ENCODE peak calls at places on chromosomes 16 and 17, in four cellular contexts. One of them, this sample, is unnamed.

GRCh38 chr17:409308-409847 is 56.8 kb upstream of the RPH3AL start:
- DNase-seq in right lobe of liver: peak
- DNase-seq in brain microvascular endothelial cell: no peak
- DNase-seq in cardiac muscle cell: no peak
- DNase-seq in this sample: no peak

GRCh38 chr16:35602116-35602515 is 2142.7 kb downstream of the TP53TG3F start:
- DNase-seq in right lobe of liver: no peak
- DNase-seq in brain microvascular endothelial cell: no peak
- DNase-seq in cardiac muscle cell: no peak
- DNase-seq in this sample: no peak

GRCh38 chr16:72481419-72481818 is 309.5 kb upstream of the PMFBP1 start:
- DNase-seq in right lobe of liver: no peak
- DNase-seq in brain microvascular endothelial cell: peak
- DNase-seq in cardiac muscle cell: peak
- DNase-seq in this sample: no peak

GRCh38 chr17:66655861-66656260 is 179.1 kb upstream of the CACNG5 start:
- DNase-seq in right lobe of liver: no peak
- DNase-seq in brain microvascular endothelial cell: peak
- DNase-seq in cardiac muscle cell: peak
- DNase-seq in this sample: peak

GRCh38 chr16:13168091-13168572 is 266.7 kb downstream of the SHISA9 start:
- DNase-seq in right lobe of liver: no peak
- DNase-seq in brain microvascular endothelial cell: no peak
- DNase-seq in cardiac muscle cell: no peak
- DNase-seq in this sample: no peak

GRCh38 chr16:23148166-23148512 is 1.1 kb downstream of the USP31 start:
- DNase-seq in right lobe of liver: no peak
- DNase-seq in brain microvascular endothelial cell: no peak
- DNase-seq in cardiac muscle cell: no peak
- DNase-seq in this sample: no peak

GRCh38 chr16:117381-118365 is 20.8 kb downstream of the NPRL3 start:
- DNase-seq in right lobe of liver: no peak
- DNase-seq in brain microvascular endothelial cell: no peak
- DNase-seq in cardiac muscle cell: peak
- DNase-seq in this sample: peak

GRCh38 chr16:85329059-85329812 is 217.0 kb upstream of the CIBAR2 start:
- DNase-seq in right lobe of liver: no peak
- DNase-seq in brain microvascular endothelial cell: peak
- DNase-seq in cardiac muscle cell: peak
- DNase-seq in this sample: peak

GRCh38 chr16:26688699-26689098 is 378.0 kb upstream of the C16orf82 start:
- DNase-seq in right lobe of liver: no peak
- DNase-seq in brain microvascular endothelial cell: no peak
- DNase-seq in cardiac muscle cell: no peak
- DNase-seq in this sample: no peak

GRCh38 chr17:17154981-17155380 is 51.2 kb downstream of the PLD6 start:
- DNase-seq in right lobe of liver: no peak
- DNase-seq in brain microvascular endothelial cell: no peak
- DNase-seq in cardiac muscle cell: no peak
- DNase-seq in this sample: no peak

GRCh38 chr17:49585422-49586027 is 9.9 kb downstream of the NXPH3 start:
- DNase-seq in right lobe of liver: no peak
- DNase-seq in brain microvascular endothelial cell: no peak
- DNase-seq in cardiac muscle cell: no peak
- DNase-seq in this sample: peak

GRCh38 chr16:8962393-8963009 is 1.2 kb downstream of the USP7 start:
- DNase-seq in right lobe of liver: peak
- DNase-seq in brain microvascular endothelial cell: no peak
- DNase-seq in cardiac muscle cell: no peak
- DNase-seq in this sample: peak

GRCh38 chr17:59401274-59401673 is 69.8 kb downstream of the YPEL2 start:
- DNase-seq in right lobe of liver: no peak
- DNase-seq in brain microvascular endothelial cell: no peak
- DNase-seq in cardiac muscle cell: no peak
- DNase-seq in this sample: no peak

GRCh38 chr17:35875439-35876139 is 4.6 kb downstream of the CCL5 start:
- DNase-seq in right lobe of liver: no peak
- DNase-seq in brain microvascular endothelial cell: no peak
- DNase-seq in cardiac muscle cell: no peak
- DNase-seq in this sample: no peak

GRCh38 chr17:62750502-62751349 is 57.4 kb downstream of the MARCHF10 start:
- DNase-seq in right lobe of liver: no peak
- DNase-seq in brain microvascular endothelial cell: no peak
- DNase-seq in cardiac muscle cell: no peak
- DNase-seq in this sample: peak

GRCh38 chr16:660459-661183 is 7.3 kb upstream of the RHOT2 start:
- DNase-seq in right lobe of liver: peak
- DNase-seq in brain microvascular endothelial cell: peak
- DNase-seq in cardiac muscle cell: peak
- DNase-seq in this sample: peak

GRCh38 chr17:38980455-38981217 is 13.4 kb upstream of the FBXO47 start:
- DNase-seq in right lobe of liver: no peak
- DNase-seq in brain microvascular endothelial cell: no peak
- DNase-seq in cardiac muscle cell: peak
- DNase-seq in this sample: no peak

GRCh38 chr17:6894206-6894528 is 62.6 kb upstream of the TEKT1 start:
- DNase-seq in right lobe of liver: no peak
- DNase-seq in brain microvascular endothelial cell: no peak
- DNase-seq in cardiac muscle cell: peak
- DNase-seq in this sample: peak

GRCh38 chr17:82019905-82020873 is 2.5 kb downstream of the CENPX start:
- DNase-seq in right lobe of liver: peak
- DNase-seq in brain microvascular endothelial cell: no peak
- DNase-seq in cardiac muscle cell: peak
- DNase-seq in this sample: no peak

GRCh38 chr16:88539261-88539651 is 30.9 kb upstream of the ZC3H18 start:
- DNase-seq in right lobe of liver: no peak
- DNase-seq in brain microvascular endothelial cell: no peak
- DNase-seq in cardiac muscle cell: no peak
- DNase-seq in this sample: no peak

GRCh38 chr16:89759742-89760366 is 38.5 kb downstream of the ZNF276 start:
- DNase-seq in right lobe of liver: no peak
- DNase-seq in brain microvascular endothelial cell: no peak
- DNase-seq in cardiac muscle cell: no peak
- DNase-seq in this sample: no peak

GRCh38 chr16:680967-681745 is 946 bp downstream of the STUB1 start:
- DNase-seq in right lobe of liver: peak
- DNase-seq in brain microvascular endothelial cell: no peak
- DNase-seq in cardiac muscle cell: peak
- DNase-seq in this sample: peak

GRCh38 chr17:83194761-83195329 is 115.4 kb downstream of the METRNL start:
- DNase-seq in right lobe of liver: peak
- DNase-seq in brain microvascular endothelial cell: no peak
- DNase-seq in cardiac muscle cell: no peak
- DNase-seq in this sample: peak

GRCh38 chr16:21645261-21645721 is 7.1 kb downstream of the IGSF6 start:
- DNase-seq in right lobe of liver: no peak
- DNase-seq in brain microvascular endothelial cell: no peak
- DNase-seq in cardiac muscle cell: peak
- DNase-seq in this sample: peak

GRCh38 chr16:28205117-28205899 is 6.5 kb downstream of the XPO6 start:
- DNase-seq in right lobe of liver: no peak
- DNase-seq in brain microvascular endothelial cell: no peak
- DNase-seq in cardiac muscle cell: no peak
- DNase-seq in this sample: no peak

GRCh38 chr16:13540771-13541170 is 379.2 kb upstream of the ERCC4 start:
- DNase-seq in right lobe of liver: no peak
- DNase-seq in brain microvascular endothelial cell: no peak
- DNase-seq in cardiac muscle cell: no peak
- DNase-seq in this sample: no peak

GRCh38 chr17:48961516-48962233 is 6.7 kb downstream of the GIP start:
- DNase-seq in right lobe of liver: no peak
- DNase-seq in brain microvascular endothelial cell: peak
- DNase-seq in cardiac muscle cell: peak
- DNase-seq in this sample: peak

GRCh38 chr17:14201087-14201486 is 35.6 kb downstream of the CDRT15 start:
- DNase-seq in right lobe of liver: no peak
- DNase-seq in brain microvascular endothelial cell: no peak
- DNase-seq in cardiac muscle cell: peak
- DNase-seq in this sample: peak

GRCh38 chr17:9360610-9361571 is 214.7 kb downstream of the STX8 start:
- DNase-seq in right lobe of liver: peak
- DNase-seq in brain microvascular endothelial cell: peak
- DNase-seq in cardiac muscle cell: peak
- DNase-seq in this sample: peak

GRCh38 chr16:84730406-84731106 is 30.8 kb downstream of the USP10 start:
- DNase-seq in right lobe of liver: no peak
- DNase-seq in brain microvascular endothelial cell: peak
- DNase-seq in cardiac muscle cell: peak
- DNase-seq in this sample: peak

GRCh38 chr16:54935411-54936085 is 4.9 kb downstream of the IRX5 start:
- DNase-seq in right lobe of liver: no peak
- DNase-seq in brain microvascular endothelial cell: no peak
- DNase-seq in cardiac muscle cell: peak
- DNase-seq in this sample: no peak

GRCh38 chr16:50677351-50677750 is 3.8 kb downstream of the SNX20 start:
- DNase-seq in right lobe of liver: no peak
- DNase-seq in brain microvascular endothelial cell: no peak
- DNase-seq in cardiac muscle cell: no peak
- DNase-seq in this sample: no peak

GRCh38 chr17:65283704-65284103 is 146.5 kb downstream of the RGS9 start:
- DNase-seq in right lobe of liver: no peak
- DNase-seq in brain microvascular endothelial cell: no peak
- DNase-seq in cardiac muscle cell: no peak
- DNase-seq in this sample: no peak

GRCh38 chr17:36529121-36529520 is 5.5 kb downstream of the MYO19 start:
- DNase-seq in right lobe of liver: no peak
- DNase-seq in brain microvascular endothelial cell: peak
- DNase-seq in cardiac muscle cell: peak
- DNase-seq in this sample: peak

GRCh38 chr17:70947636-70948565 is 778.6 kb downstream of the KCNJ2 start:
- DNase-seq in right lobe of liver: no peak
- DNase-seq in brain microvascular endothelial cell: no peak
- DNase-seq in cardiac muscle cell: no peak
- DNase-seq in this sample: no peak

GRCh38 chr16:78005881-78006280 is 16.5 kb upstream of the CLEC3A start:
- DNase-seq in right lobe of liver: no peak
- DNase-seq in brain microvascular endothelial cell: no peak
- DNase-seq in cardiac muscle cell: no peak
- DNase-seq in this sample: no peak

GRCh38 chr17:8162997-8163977 is 539 bp upstream of the VAMP2 start:
- DNase-seq in right lobe of liver: peak
- DNase-seq in brain microvascular endothelial cell: no peak
- DNase-seq in cardiac muscle cell: no peak
- DNase-seq in this sample: no peak

GRCh38 chr16:24943471-24943870 is 71.7 kb downstream of the ARHGAP17 start:
- DNase-seq in right lobe of liver: no peak
- DNase-seq in brain microvascular endothelial cell: no peak
- DNase-seq in cardiac muscle cell: no peak
- DNase-seq in this sample: no peak
- H3K4me3 ChIP-seq in right lobe of liver: no peak
- H3K4me3 ChIP-seq in brain microvascular endothelial cell: no peak
- H3K4me3 ChIP-seq in cardiac muscle cell: no peak
- H3K4me3 ChIP-seq in this sample: no peak

GRCh38 chr17:69557339-69557738 is 142.8 kb downstream of the MAP2K6 start:
- DNase-seq in right lobe of liver: no peak
- DNase-seq in brain microvascular endothelial cell: no peak
- DNase-seq in cardiac muscle cell: no peak
- DNase-seq in this sample: no peak

GRCh38 chr17:69558796-69559195 is 144.3 kb downstream of the MAP2K6 start:
- DNase-seq in right lobe of liver: no peak
- DNase-seq in brain microvascular endothelial cell: no peak
- DNase-seq in cardiac muscle cell: no peak
- DNase-seq in this sample: no peak

GRCh38 chr17:69551212-69552010 is 136.9 kb downstream of the MAP2K6 start:
- DNase-seq in right lobe of liver: no peak
- DNase-seq in brain microvascular endothelial cell: no peak
- DNase-seq in cardiac muscle cell: peak
- DNase-seq in this sample: peak

GRCh38 chr17:69552986-69553667 is 138.6 kb downstream of the MAP2K6 start:
- DNase-seq in right lobe of liver: no peak
- DNase-seq in brain microvascular endothelial cell: no peak
- DNase-seq in cardiac muscle cell: no peak
- DNase-seq in this sample: no peak

GRCh38 chr17:69555056-69555455 is 140.6 kb downstream of the MAP2K6 start:
- DNase-seq in right lobe of liver: no peak
- DNase-seq in brain microvascular endothelial cell: no peak
- DNase-seq in cardiac muscle cell: no peak
- DNase-seq in this sample: no peak
- TF ChIP-seq CTCF in right lobe of liver: no peak
- TF ChIP-seq CTCF in brain microvascular endothelial cell: no peak
- TF ChIP-seq CTCF in cardiac muscle cell: no peak
- TF ChIP-seq CTCF in this sample: no peak

GRCh38 chr17:76968707-76969597 is 100.7 kb downstream of the MGAT5B start:
- DNase-seq in right lobe of liver: no peak
- DNase-seq in brain microvascular endothelial cell: no peak
- DNase-seq in cardiac muscle cell: peak
- DNase-seq in this sample: peak

GRCh38 chr17:76962858-76963257 is 94.7 kb downstream of the MGAT5B start:
- DNase-seq in right lobe of liver: no peak
- DNase-seq in brain microvascular endothelial cell: no peak
- DNase-seq in cardiac muscle cell: no peak
- DNase-seq in this sample: no peak

GRCh38 chr17:76969598-76970172 is 101.5 kb downstream of the MGAT5B start:
- DNase-seq in right lobe of liver: no peak
- DNase-seq in brain microvascular endothelial cell: no peak
- DNase-seq in cardiac muscle cell: no peak
- DNase-seq in this sample: no peak

GRCh38 chr17:76967762-76968161 is 99.6 kb downstream of the MGAT5B start:
- DNase-seq in right lobe of liver: no peak
- DNase-seq in brain microvascular endothelial cell: no peak
- DNase-seq in cardiac muscle cell: no peak
- DNase-seq in this sample: no peak

GRCh38 chr17:76966486-76967181 is 98.4 kb downstream of the MGAT5B start:
- DNase-seq in right lobe of liver: no peak
- DNase-seq in brain microvascular endothelial cell: no peak
- DNase-seq in cardiac muscle cell: no peak
- DNase-seq in this sample: no peak
- H3K4me3 ChIP-seq in right lobe of liver: no peak
- H3K4me3 ChIP-seq in brain microvascular endothelial cell: no peak
- H3K4me3 ChIP-seq in cardiac muscle cell: no peak
- H3K4me3 ChIP-seq in this sample: no peak

DNA sequence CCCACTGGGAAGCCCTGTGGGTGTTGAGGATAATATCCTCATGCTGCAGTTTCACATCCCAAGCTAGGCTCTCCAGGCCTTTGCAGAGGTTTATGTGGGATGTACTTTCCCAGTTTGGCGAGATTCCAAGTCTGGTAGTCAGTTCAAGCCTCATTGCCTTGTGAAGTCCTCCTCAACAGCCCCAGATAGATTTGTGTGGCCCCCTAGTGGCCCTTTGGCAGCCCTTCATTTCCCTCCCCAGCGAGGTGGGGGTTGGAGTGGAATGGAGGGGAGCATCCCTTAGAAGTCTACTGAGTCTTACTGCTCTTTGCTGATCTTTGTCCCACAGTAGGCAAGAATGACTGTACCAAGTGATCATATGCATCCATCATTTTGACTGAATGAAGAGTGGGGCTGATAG is 137.9 kb downstream of the CDH11 start:
- DNase-seq in right lobe of liver: no peak
- DNase-seq in brain microvascular endothelial cell: peak
- DNase-seq in cardiac muscle cell: peak
- DNase-seq in this sample: peak
- TF ChIP-seq CTCF in right lobe of liver: peak
- TF ChIP-seq CTCF in brain microvascular endothelial cell: peak
- TF ChIP-seq CTCF in cardiac muscle cell: peak
- TF ChIP-seq CTCF in this sample: peak

GRCh38 chr16:1825381-1825863 is 1.2 kb downstream of the HAGH start:
- DNase-seq in right lobe of liver: peak
- DNase-seq in brain microvascular endothelial cell: no peak
- DNase-seq in cardiac muscle cell: no peak
- DNase-seq in this sample: no peak
- H3K4me3 ChIP-seq in right lobe of liver: peak
- H3K4me3 ChIP-seq in brain microvascular endothelial cell: peak
- H3K4me3 ChIP-seq in cardiac muscle cell: peak
- H3K4me3 ChIP-seq in this sample: peak

This sample was measured in choroid plexus epithelial cell.